ENCODE peak calls at places on chromosomes 7 and 10, in eight cellular contexts. T, R, X, B, J, K, E and V are unnamed samples.

GRCh38 chr10:43892062-43892765 is 243.5 kb upstream of the ZNF32 start:
- DNase-seq in T (no peak), R (peak; percentile 15), X (peak; percentile 41), B (no peak), J (no peak), K (peak; percentile 68), E (peak; percentile 50), V (no peak)

GRCh38 chr7:155344270-155344617 is 46.6 kb downstream of the INSIG1 start:
- DNase-seq in T (no peak), R (no peak), X (no peak), B (no peak), J (no peak), K (no peak), E (no peak), V (peak; percentile 64)

GRCh38 chr10:118811675-118812392 is 57.1 kb upstream of the CACUL1 start:
- DNase-seq in T (no peak), R (no peak), X (no peak), B (no peak), J (no peak), K (no peak), E (no peak), V (no peak)

GRCh38 chr7:99679032-99679399 is 780 bp downstream of the CYP3A5 start:
- DNase-seq in T (peak; percentile 11), R (peak; percentile 32), X (peak; percentile 5), B (no peak), J (no peak), K (peak; percentile 14), E (peak; percentile 22), V (peak; percentile 57)

GRCh38 chr10:132486539-132487121 is 51.0 kb upstream of the INPP5A start:
- DNase-seq in T (no peak), R (no peak), X (no peak), B (no peak), J (no peak), K (no peak), E (no peak), V (no peak)

GRCh38 chr7:10845225-10845624 is 128.4 kb upstream of the PHF14 start:
- DNase-seq in T (no peak), R (no peak), X (no peak), B (no peak), J (no peak), K (no peak), E (no peak), V (no peak)

GRCh38 chr7:90726120-90726519 is 130.0 kb downstream of the CDK14 start:
- DNase-seq in T (no peak), R (no peak), X (no peak), B (no peak), J (no peak), K (peak; percentile 30), E (peak; percentile 46), V (no peak)

GRCh38 chr10:43284341-43284910 is 17.6 kb upstream of the RASGEF1A start:
- DNase-seq in T (no peak), R (peak; percentile 75), X (peak; percentile 17), B (peak; percentile 13), J (no peak), K (no peak), E (no peak), V (peak; percentile 92)

GRCh38 chr10:98260350-98260749 is 7.6 kb downstream of the LOXL4 start:
- DNase-seq in T (no peak), R (no peak), X (no peak), B (no peak), J (no peak), K (no peak), E (peak; percentile 35), V (no peak)

GRCh38 chr7:50699143-50699542 is 83.6 kb downstream of the GRB10 start:
- DNase-seq in T (no peak), R (no peak), X (no peak), B (no peak), J (no peak), K (no peak), E (no peak), V (no peak)

GRCh38 chr7:50697686-50698085 is 85.0 kb downstream of the GRB10 start:
- DNase-seq in T (no peak), R (no peak), X (no peak), B (no peak), J (no peak), K (no peak), E (no peak), V (peak; percentile 24)

GRCh38 chr7:50693475-50693874 is 89.2 kb downstream of the GRB10 start:
- DNase-seq in T (no peak), R (no peak), X (no peak), B (no peak), J (no peak), K (peak; percentile 4), E (no peak), V (peak; percentile 32)

GRCh38 chr7:50696810-50697582 is 85.7 kb downstream of the GRB10 start:
- DNase-seq in T (no peak), R (no peak), X (peak; percentile 29), B (peak; percentile 2), J (no peak), K (no peak), E (no peak), V (peak; percentile 68)
- TF ChIP-seq CTCF in T (peak; percentile 50), R (peak; percentile 73), X (peak; percentile 58), B (peak; percentile 71), J (peak; percentile 17), K (peak; percentile 51), E (peak; percentile 39), V (peak; percentile 82)

GRCh38 chr7:23469961-23470250 is 385 bp downstream of the IGF2BP3 start:
- DNase-seq in T (no peak), R (no peak), X (no peak), B (no peak), J (no peak), K (no peak), E (no peak), V (peak; percentile 63)

GRCh38 chr7:23469150-23469960 is 936 bp downstream of the IGF2BP3 start:
- DNase-seq in T (peak; percentile 60), R (no peak), X (no peak), B (peak; percentile 70), J (no peak), K (no peak), E (no peak), V (peak; percentile 69)

GRCh38 chr7:23472046-23472445 is 1.8 kb upstream of the IGF2BP3 start:
- DNase-seq in T (no peak), R (no peak), X (no peak), B (peak; percentile 54), J (no peak), K (no peak), E (no peak), V (no peak)

GRCh38 chr7:23471090-23471859 is 984 bp upstream of the IGF2BP3 start:
- DNase-seq in T (peak; percentile 94), R (peak; percentile 92), X (peak; percentile 78), B (peak; percentile 93), J (no peak), K (peak; percentile 65), E (peak; percentile 68), V (peak; percentile 97)

DNA sequence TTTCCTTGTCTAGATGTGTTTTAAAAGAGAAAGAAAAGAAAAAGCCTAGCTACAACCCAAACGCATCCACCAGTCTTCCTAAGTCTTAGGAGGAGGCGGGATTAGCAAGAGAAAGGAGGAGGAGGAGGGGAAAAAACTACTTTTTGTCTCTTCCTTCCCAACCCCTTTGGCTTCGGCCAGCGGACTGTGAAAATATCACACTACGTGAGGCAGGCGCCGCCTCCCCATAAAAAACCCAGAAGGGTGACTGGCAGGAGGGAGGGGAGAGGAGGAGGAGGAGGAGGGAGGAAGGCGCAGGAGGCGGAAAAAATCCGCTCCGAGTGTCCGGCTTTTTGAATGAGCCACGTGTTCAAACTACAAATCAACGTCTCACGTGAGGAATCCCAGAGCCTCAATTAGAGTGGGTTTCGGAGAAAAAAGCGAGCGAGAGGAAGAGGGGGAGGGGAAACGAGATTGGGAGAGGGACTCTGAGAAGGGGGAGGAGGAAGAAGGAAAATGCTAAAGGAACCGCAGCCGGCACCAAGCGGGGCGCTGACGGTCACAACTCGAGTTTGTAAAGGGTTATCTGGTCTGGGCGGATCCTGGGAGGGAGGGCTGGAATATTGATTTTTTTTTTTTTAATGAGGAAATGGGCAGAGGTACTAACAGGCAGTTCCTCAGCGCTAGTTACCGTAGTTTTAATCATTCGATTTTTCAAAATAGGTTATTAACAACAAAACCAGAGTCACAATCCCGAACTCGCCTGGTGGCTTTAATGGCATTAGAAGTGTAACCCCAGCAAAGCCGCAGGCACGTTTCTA is at the start of gene IGF2BP3:
- DNase-seq in T (peak; percentile 91), R (peak; percentile 95), X (peak; percentile 98), B (peak; percentile 93), J (peak; percentile 87), K (peak; percentile 95), E (peak; percentile 96), V (peak; percentile 95)
- TF ChIP-seq CTCF in T (peak; percentile 5), R (no peak), X (no peak), B (no peak), J (peak; percentile 3), K (no peak), E (no peak), V (no peak)

DNA sequence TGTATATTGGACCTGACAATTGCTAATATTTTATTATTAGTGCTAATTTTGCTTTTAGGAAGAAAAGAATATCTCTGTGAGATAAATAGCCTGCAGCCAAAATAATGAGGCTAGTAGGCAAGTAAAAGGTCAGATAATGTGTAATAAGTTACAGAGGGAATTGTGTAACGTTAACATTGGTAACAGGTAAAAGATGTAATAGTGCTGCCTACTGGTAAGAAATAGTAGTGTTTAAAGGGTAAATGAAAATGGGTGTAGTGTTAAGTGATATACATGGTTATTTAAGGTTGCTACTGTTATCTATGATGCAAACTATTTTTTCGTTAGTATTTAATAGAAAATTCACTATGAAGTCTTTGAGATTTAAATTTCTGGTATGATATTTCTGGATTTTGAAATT is 9.2 kb upstream of the FOXP2 start:
- DNase-seq in T (no peak), R (no peak), X (peak; percentile 29), B (no peak), J (no peak), K (peak; percentile 19), E (no peak), V (no peak)
- TF ChIP-seq CTCF in T (no peak), R (peak; percentile 73), X (peak; percentile 40), B (peak; percentile 57), J (no peak), K (peak; percentile 42), E (peak; percentile 27), V (peak; percentile 80)

GRCh38 chr7:116740758-116741462 is 68.9 kb downstream of the MET start:
- DNase-seq in T (no peak), R (no peak), X (no peak), B (no peak), J (no peak), K (peak; percentile 18), E (no peak), V (no peak)

GRCh38 chr7:116736927-116737715 is 65.1 kb downstream of the MET start:
- DNase-seq in T (no peak), R (no peak), X (peak; percentile 31), B (no peak), J (no peak), K (peak; percentile 71), E (peak; percentile 48), V (no peak)

GRCh38 chr7:116741625-116742316 is 69.8 kb downstream of the MET start:
- DNase-seq in T (no peak), R (no peak), X (no peak), B (no peak), J (no peak), K (peak; percentile 25), E (peak; percentile 13), V (no peak)

GRCh38 chr7:116734736-116735135 is 62.7 kb downstream of the MET start:
- DNase-seq in T (no peak), R (no peak), X (no peak), B (no peak), J (no peak), K (no peak), E (no peak), V (no peak)

DNA sequence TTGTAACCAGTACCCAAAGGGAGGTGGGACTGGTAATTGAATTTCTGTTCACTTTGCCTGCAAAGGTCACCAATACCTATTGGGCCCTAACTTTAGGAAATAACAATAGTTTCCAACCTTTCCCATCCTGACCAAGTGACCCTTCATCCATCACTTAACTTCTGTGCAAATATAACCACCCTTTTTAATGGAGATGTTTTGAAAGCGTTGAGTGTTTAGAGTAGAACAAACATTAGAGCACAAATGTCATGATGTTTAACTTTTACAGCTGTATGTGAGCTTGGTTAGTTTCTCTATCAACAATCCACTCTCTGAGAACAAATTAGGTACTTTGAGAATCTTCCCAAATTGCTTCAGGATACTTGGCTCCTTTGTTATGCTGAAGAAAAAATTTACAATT is 66.4 kb downstream of the MET start:
- DNase-seq in T (no peak), R (no peak), X (no peak), B (no peak), J (no peak), K (no peak), E (no peak), V (no peak)
- TF ChIP-seq CTCF in T (no peak), R (no peak), X (no peak), B (no peak), J (no peak), K (no peak), E (no peak), V (no peak)